ENCODE peak calls at places on chromosomes 1 and 21, in seven cellular contexts. A is HCT116, N is GM12891, C is SK-N-SH, Y is spleen, K is endothelial cell of umbilical vein, U is breast epithelium. F is an unnamed sample.

GRCh38 chr1:45010855-45011811 is at the start of gene HECTD3:
- DNase-seq in A (peak), N (peak), C (peak), Y (peak), K (peak), U (peak), F (peak)

GRCh38 chr1:53618218-53619087 is 120.5 kb downstream of the GLIS1 start:
- DNase-seq in A (no peak), N (no peak), C (no peak), Y (peak), K (no peak), U (no peak), F (no peak)

GRCh38 chr1:201397675-201398074 is 1.4 kb downstream of the LAD1 start:
- DNase-seq in A (no peak), N (no peak), C (no peak), Y (no peak), K (no peak), U (no peak), F (no peak)

GRCh38 chr1:150928286-150928685 is 2.1 kb downstream of the SETDB1 start:
- DNase-seq in A (no peak), N (no peak), C (no peak), Y (no peak), K (no peak), U (no peak), F (no peak)

GRCh38 chr21:35058058-35058457 is 9.0 kb upstream of the RUNX1 start:
- DNase-seq in A (no peak), N (no peak), C (no peak), Y (no peak), K (no peak), U (no peak), F (no peak)

GRCh38 chr1:24765308-24765988 is 20.2 kb downstream of the CLIC4 start:
- DNase-seq in A (no peak), N (no peak), C (peak), Y (no peak), K (peak), U (no peak), F (peak)

GRCh38 chr1:41382531-41383090 is 21.4 kb downstream of the FOXO6 start:
- DNase-seq in A (peak), N (no peak), C (peak), Y (no peak), K (peak), U (peak), F (no peak)

GRCh38 chr1:90671251-90671650 is 45.9 kb downstream of the BARHL2 start:
- DNase-seq in A (no peak), N (no peak), C (no peak), Y (no peak), K (no peak), U (no peak), F (no peak)

GRCh38 chr1:116087628-116088027 is 23.6 kb upstream of the MAB21L3 start:
- DNase-seq in A (no peak), N (no peak), C (no peak), Y (no peak), K (no peak), U (no peak), F (no peak)

GRCh38 chr1:215569987-215570824 is 3.1 kb downstream of the KCTD3 start:
- DNase-seq in A (no peak), N (no peak), C (peak), Y (no peak), K (peak), U (no peak), F (no peak)

GRCh38 chr1:10634428-10635384 is 160.0 kb downstream of the PEX14 start:
- DNase-seq in A (no peak), N (no peak), C (peak), Y (no peak), K (no peak), U (peak), F (no peak)

GRCh38 chr1:27868932-27869718 is 3.2 kb upstream of the THEMIS2 start:
- DNase-seq in A (no peak), N (no peak), C (no peak), Y (peak), K (peak), U (no peak), F (no peak)

GRCh38 chr1:35192056-35192852 is 691 bp downstream of the SFPQ start:
- DNase-seq in A (no peak), N (peak), C (peak), Y (peak), K (peak), U (peak), F (no peak)

GRCh38 chr1:208799186-208799585 is 555.0 kb upstream of the PLXNA2 start:
- DNase-seq in A (no peak), N (no peak), C (no peak), Y (no peak), K (no peak), U (no peak), F (no peak)

GRCh38 chr1:98323906-98324358 is 337.6 kb upstream of the SNX7 start:
- DNase-seq in A (peak), N (no peak), C (no peak), Y (no peak), K (peak), U (no peak), F (no peak)

GRCh38 chr1:47931395-47931794 is 65.8 kb downstream of the TRABD2B start:
- DNase-seq in A (peak), N (no peak), C (no peak), Y (no peak), K (peak), U (no peak), F (no peak)

GRCh38 chr1:20430355-20431290 is 55.4 kb downstream of the CAMK2N1 start:
- DNase-seq in A (no peak), N (peak), C (peak), Y (no peak), K (peak), U (no peak), F (no peak)

GRCh38 chr21:33976082-33976979 is 60.7 kb upstream of the ATP5PO start:
- DNase-seq in A (no peak), N (no peak), C (no peak), Y (no peak), K (no peak), U (no peak), F (no peak)

GRCh38 chr1:108617008-108617723 is 43.7 kb downstream of the HENMT1 start:
- DNase-seq in A (no peak), N (no peak), C (no peak), Y (no peak), K (no peak), U (no peak), F (no peak)

GRCh38 chr1:31413405-31414005 is 492 bp downstream of the SERINC2 start:
- DNase-seq in A (no peak), N (no peak), C (peak), Y (peak), K (peak), U (peak), F (no peak)

GRCh38 chr1:9721606-9722377 is 70.3 kb downstream of the PIK3CD start:
- DNase-seq in A (no peak), N (peak), C (peak), Y (peak), K (peak), U (no peak), F (no peak)

GRCh38 chr1:117653195-117653594 is 47.3 kb downstream of the TENT5C start:
- DNase-seq in A (no peak), N (no peak), C (no peak), Y (no peak), K (no peak), U (no peak), F (no peak)

GRCh38 chr1:117653732-117654484 is 48.1 kb downstream of the TENT5C start:
- DNase-seq in A (no peak), N (no peak), C (no peak), Y (no peak), K (peak), U (no peak), F (no peak)

GRCh38 chr1:117656202-117656641 is 50.4 kb downstream of the TENT5C start:
- DNase-seq in A (no peak), N (no peak), C (no peak), Y (peak), K (no peak), U (peak), F (no peak)

GRCh38 chr1:117655220-117655577 is 49.4 kb downstream of the TENT5C start:
- DNase-seq in A (no peak), N (no peak), C (peak), Y (no peak), K (no peak), U (no peak), F (no peak)

DNA sequence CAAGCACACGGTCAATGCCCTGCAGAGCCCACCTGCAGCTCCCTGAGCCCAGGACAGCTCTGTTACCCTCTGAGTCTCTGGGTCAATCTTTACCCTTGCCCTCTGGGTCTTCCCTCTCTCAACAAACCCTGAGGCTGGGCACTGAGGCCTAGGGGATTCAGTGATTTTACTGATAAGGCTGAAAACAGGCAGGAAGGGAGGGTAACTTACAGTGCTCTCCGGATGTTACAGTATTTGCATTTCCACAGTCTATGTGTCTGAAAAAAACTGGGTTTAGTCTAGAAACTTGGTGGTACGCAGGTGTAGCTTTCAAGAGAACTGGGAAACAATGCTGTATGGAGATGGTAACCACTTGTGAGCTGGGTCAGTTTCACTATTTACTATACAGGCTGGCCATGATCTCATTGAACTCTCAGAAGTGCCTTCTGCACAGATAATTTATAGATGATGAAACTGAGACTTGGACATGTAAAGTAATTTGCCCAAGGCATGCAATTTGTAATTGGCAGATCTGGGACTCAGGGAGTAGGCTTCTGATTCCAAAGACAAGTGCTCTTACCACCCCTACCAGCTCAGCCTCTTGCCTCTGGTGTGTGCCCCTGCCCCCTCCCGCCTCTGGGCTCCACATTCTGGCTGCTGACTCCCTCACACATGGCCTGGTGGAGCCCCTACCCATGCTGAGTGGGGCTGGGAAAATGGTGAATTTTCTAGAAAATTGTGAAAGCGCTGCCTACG is 48.8 kb downstream of the TENT5C start:
- DNase-seq in A (no peak), N (no peak), C (no peak), Y (no peak), K (no peak), U (no peak), F (no peak)
- TF ChIP-seq POLR2AphosphoS5 in A (no peak), N (no peak), C (no peak), Y (peak), K (no peak), U (no peak), F (no peak)

DNA sequence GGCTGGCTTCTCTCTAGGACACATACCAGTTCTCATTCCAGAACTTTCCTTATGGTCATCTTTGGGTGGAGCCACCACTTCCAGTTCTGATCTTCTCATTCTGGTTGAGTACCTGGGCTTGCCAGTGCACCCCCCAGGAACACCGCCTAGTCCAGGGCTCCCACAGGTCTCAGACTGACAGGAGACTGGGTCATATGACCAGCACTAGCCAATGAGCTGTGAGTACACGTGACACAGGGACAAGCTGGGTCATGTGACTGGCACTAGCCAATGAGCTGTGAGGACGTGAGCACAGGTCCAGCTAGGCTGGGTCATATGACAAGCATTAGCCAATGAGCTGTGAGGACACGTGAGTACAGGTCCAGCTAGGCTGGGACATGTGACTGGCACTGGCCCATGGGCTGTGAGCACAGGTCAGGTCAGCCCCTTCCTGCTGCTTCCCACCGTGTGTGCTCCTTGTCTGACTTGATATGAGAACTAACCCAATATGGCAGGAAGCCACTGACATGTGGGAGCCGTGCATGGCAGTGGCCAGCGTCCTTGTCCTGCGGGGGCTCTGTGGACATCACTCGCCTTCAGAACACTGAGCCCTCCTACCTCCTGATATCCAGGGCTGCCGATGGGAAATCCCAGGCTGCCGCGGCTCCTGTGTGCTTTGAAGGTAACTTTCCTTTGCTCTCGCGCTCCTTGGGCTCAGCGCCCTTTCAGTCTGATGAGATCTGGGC is 22.7 kb downstream of the KRTAP10-1 start:
- DNase-seq in A (peak), N (no peak), C (peak), Y (peak), K (no peak), U (no peak), F (no peak)
- TF ChIP-seq POLR2AphosphoS5 in A (peak), N (no peak), C (peak), Y (no peak), K (no peak), U (no peak), F (no peak)

GRCh38 chr1:85865183-85865582 is 156.9 kb upstream of the ZNHIT6 start:
- DNase-seq in A (no peak), N (no peak), C (no peak), Y (no peak), K (no peak), U (no peak), F (no peak)
- TF ChIP-seq POLR2AphosphoS5 in A (no peak), N (no peak), C (no peak), Y (no peak), K (no peak), U (no peak), F (no peak)

GRCh38 chr1:29920316-29920715 is 684.0 kb downstream of the PTPRU start:
- DNase-seq in A (no peak), N (no peak), C (no peak), Y (peak), K (no peak), U (no peak), F (no peak)

GRCh38 chr1:29924017-29924431 is 687.7 kb downstream of the PTPRU start:
- DNase-seq in A (no peak), N (no peak), C (peak), Y (no peak), K (no peak), U (no peak), F (no peak)

GRCh38 chr1:29920784-29921183 is 684.5 kb downstream of the PTPRU start:
- DNase-seq in A (no peak), N (no peak), C (no peak), Y (peak), K (no peak), U (no peak), F (no peak)

GRCh38 chr1:29921741-29922140 is 685.4 kb downstream of the PTPRU start:
- DNase-seq in A (no peak), N (no peak), C (no peak), Y (no peak), K (no peak), U (no peak), F (no peak)

DNA sequence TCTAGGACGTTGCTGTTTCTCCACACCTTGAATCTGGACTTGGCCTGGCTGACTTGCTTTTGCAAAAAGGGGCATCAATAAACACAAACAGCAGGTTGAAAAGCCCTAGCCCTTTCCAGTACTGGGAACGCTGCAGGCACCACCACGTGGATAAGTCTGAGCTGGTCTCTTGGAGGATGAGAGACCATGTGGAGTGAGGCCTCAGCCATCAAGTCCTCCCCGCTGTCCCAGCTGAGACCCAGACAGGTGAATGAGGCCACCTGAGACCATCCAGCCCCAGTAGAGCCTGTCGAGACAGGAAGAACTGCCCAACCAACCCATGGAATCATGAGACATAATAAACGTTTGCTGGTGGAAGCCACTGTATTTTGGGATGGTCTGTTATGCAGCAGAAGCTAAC is 688.7 kb downstream of the PTPRU start:
- DNase-seq in A (no peak), N (no peak), C (no peak), Y (no peak), K (no peak), U (no peak), F (no peak)
- TF ChIP-seq POLR2AphosphoS5 in A (no peak), N (no peak), C (no peak), Y (no peak), K (no peak), U (no peak), F (no peak)

GRCh38 chr1:43349594-43350306 is 9.0 kb upstream of the CDC20 start:
- DNase-seq in A (no peak), N (no peak), C (no peak), Y (no peak), K (no peak), U (peak), F (peak)
- TF ChIP-seq POLR2AphosphoS5 in A (no peak), N (no peak), C (no peak), Y (no peak), K (no peak), U (no peak), F (no peak)

DNA sequence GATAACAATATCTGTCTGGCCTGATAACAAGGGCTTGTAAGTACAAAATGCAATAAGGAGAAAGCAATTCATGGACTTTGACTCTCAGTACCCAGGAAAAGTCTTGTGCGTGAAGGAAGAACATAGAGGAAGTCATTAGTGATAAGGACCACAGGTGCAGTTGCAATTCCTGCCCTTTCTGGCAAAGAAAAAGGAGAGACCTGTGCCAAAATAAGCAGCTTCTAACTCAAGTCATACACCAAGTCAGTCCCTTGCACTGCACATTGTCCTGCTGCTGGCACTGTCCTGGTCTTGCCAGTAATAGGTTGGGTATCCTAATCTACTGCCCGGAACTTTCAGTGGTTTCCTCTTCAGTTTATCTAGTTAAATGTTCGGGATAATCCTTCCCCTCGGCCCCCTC is 14.8 kb upstream of the SOD1 start:
- DNase-seq in A (no peak), N (no peak), C (no peak), Y (no peak), K (peak), U (no peak), F (no peak)
- TF ChIP-seq POLR2AphosphoS5 in A (no peak), N (no peak), C (no peak), Y (no peak), K (no peak), U (no peak), F (no peak)

GRCh38 chr21:42311160-42311559 is 4.0 kb downstream of the TFF3 start:
- DNase-seq in A (no peak), N (no peak), C (no peak), Y (peak), K (no peak), U (no peak), F (no peak)
- TF ChIP-seq POLR2AphosphoS5 in A (no peak), N (no peak), C (no peak), Y (no peak), K (no peak), U (no peak), F (no peak)

GRCh38 chr21:39347537-39347936 is 1.4 kb downstream of the HMGN1 start:
- DNase-seq in A (no peak), N (no peak), C (no peak), Y (no peak), K (peak), U (no peak), F (no peak)

GRCh38 chr21:39348040-39348354 is 891 bp downstream of the HMGN1 start:
- DNase-seq in A (no peak), N (no peak), C (no peak), Y (no peak), K (no peak), U (no peak), F (no peak)

GRCh38 chr21:39350094-39351006 is 1.5 kb upstream of the HMGN1 start:
- DNase-seq in A (no peak), N (no peak), C (no peak), Y (no peak), K (no peak), U (no peak), F (no peak)

GRCh38 chr21:39348355-39349210 is at the start of gene HMGN1:
- DNase-seq in A (no peak), N (peak), C (peak), Y (peak), K (peak), U (peak), F (peak)

GRCh38 chr21:39349211-39350093 is 564 bp upstream of the HMGN1 start:
- DNase-seq in A (peak), N (peak), C (peak), Y (peak), K (peak), U (peak), F (peak)
- TF ChIP-seq POLR2AphosphoS5 in A (peak), N (peak), C (peak), Y (peak), K (peak), U (peak), F (peak)